ENCODE peak calls at places on chromosomes 4 and X, in eight cellular contexts. One of them, this sample, is unnamed.

GRCh38 chrX:66677430-66677829 is 38.6 kb upstream of the EDA2R start:
- DNase-seq in DMS153: no peak
- DNase-seq in activated CD4-positive, alpha-beta T cell treated with anti-CD3 and anti-CD28 coated beads, Interleukin-2, amount 50 U/mL, for 1 hour: no peak
- DNase-seq in heart right ventricle: no peak
- DNase-seq in NCI-H2081: no peak
- DNase-seq in ELR: peak
- DNase-seq in NCI-H1092 treated with DMSO at 0.1 percent for 48 hours: no peak
- DNase-seq in brain microvascular endothelial cell: peak
- DNase-seq in this sample: no peak

GRCh38 chrX:421646-422325 is 35.1 kb upstream of the PPP2R3B start:
- DNase-seq in DMS153: no peak
- DNase-seq in activated CD4-positive, alpha-beta T cell treated with anti-CD3 and anti-CD28 coated beads, Interleukin-2, amount 50 U/mL, for 1 hour: no peak
- DNase-seq in heart right ventricle: no peak
- DNase-seq in NCI-H2081: no peak
- DNase-seq in ELR: no peak
- DNase-seq in NCI-H1092 treated with DMSO at 0.1 percent for 48 hours: no peak
- DNase-seq in brain microvascular endothelial cell: no peak
- DNase-seq in this sample: no peak

GRCh38 chr4:73443224-73443623 is 7.2 kb downstream of the AFP start:
- DNase-seq in DMS153: no peak
- DNase-seq in activated CD4-positive, alpha-beta T cell treated with anti-CD3 and anti-CD28 coated beads, Interleukin-2, amount 50 U/mL, for 1 hour: no peak
- DNase-seq in heart right ventricle: no peak
- DNase-seq in NCI-H2081: no peak
- DNase-seq in ELR: no peak
- DNase-seq in NCI-H1092 treated with DMSO at 0.1 percent for 48 hours: no peak
- DNase-seq in brain microvascular endothelial cell: no peak
- DNase-seq in this sample: no peak

GRCh38 chr4:109801895-109802319 is at the start of gene CFI:
- DNase-seq in DMS153: no peak
- DNase-seq in activated CD4-positive, alpha-beta T cell treated with anti-CD3 and anti-CD28 coated beads, Interleukin-2, amount 50 U/mL, for 1 hour: no peak
- DNase-seq in heart right ventricle: no peak
- DNase-seq in NCI-H2081: no peak
- DNase-seq in ELR: peak
- DNase-seq in NCI-H1092 treated with DMSO at 0.1 percent for 48 hours: no peak
- DNase-seq in brain microvascular endothelial cell: peak
- DNase-seq in this sample: no peak

GRCh38 chr4:146582864-146583263 is 55.8 kb upstream of the POU4F2 start:
- DNase-seq in DMS153: no peak
- DNase-seq in activated CD4-positive, alpha-beta T cell treated with anti-CD3 and anti-CD28 coated beads, Interleukin-2, amount 50 U/mL, for 1 hour: no peak
- DNase-seq in heart right ventricle: no peak
- DNase-seq in NCI-H2081: no peak
- DNase-seq in ELR: peak
- DNase-seq in NCI-H1092 treated with DMSO at 0.1 percent for 48 hours: no peak
- DNase-seq in brain microvascular endothelial cell: no peak
- DNase-seq in this sample: no peak

GRCh38 chr4:2800691-2801596 is 8.1 kb downstream of the SH3BP2 start:
- DNase-seq in DMS153: no peak
- DNase-seq in activated CD4-positive, alpha-beta T cell treated with anti-CD3 and anti-CD28 coated beads, Interleukin-2, amount 50 U/mL, for 1 hour: no peak
- DNase-seq in heart right ventricle: peak
- DNase-seq in NCI-H2081: no peak
- DNase-seq in ELR: peak
- DNase-seq in NCI-H1092 treated with DMSO at 0.1 percent for 48 hours: peak
- DNase-seq in brain microvascular endothelial cell: no peak
- DNase-seq in this sample: no peak

GRCh38 chrX:134679226-134679625 is 21.0 kb upstream of the PLAC1 start:
- DNase-seq in DMS153: no peak
- DNase-seq in activated CD4-positive, alpha-beta T cell treated with anti-CD3 and anti-CD28 coated beads, Interleukin-2, amount 50 U/mL, for 1 hour: no peak
- DNase-seq in heart right ventricle: no peak
- DNase-seq in NCI-H2081: no peak
- DNase-seq in ELR: no peak
- DNase-seq in NCI-H1092 treated with DMSO at 0.1 percent for 48 hours: no peak
- DNase-seq in brain microvascular endothelial cell: no peak
- DNase-seq in this sample: no peak

GRCh38 chr4:17095771-17096170 is 197.3 kb upstream of the LDB2 start:
- DNase-seq in DMS153: no peak
- DNase-seq in activated CD4-positive, alpha-beta T cell treated with anti-CD3 and anti-CD28 coated beads, Interleukin-2, amount 50 U/mL, for 1 hour: no peak
- DNase-seq in heart right ventricle: no peak
- DNase-seq in NCI-H2081: no peak
- DNase-seq in ELR: no peak
- DNase-seq in NCI-H1092 treated with DMSO at 0.1 percent for 48 hours: no peak
- DNase-seq in brain microvascular endothelial cell: no peak
- DNase-seq in this sample: no peak

GRCh38 chr4:164866817-164867490 is 10.0 kb upstream of the APELA start:
- DNase-seq in DMS153: no peak
- DNase-seq in activated CD4-positive, alpha-beta T cell treated with anti-CD3 and anti-CD28 coated beads, Interleukin-2, amount 50 U/mL, for 1 hour: no peak
- DNase-seq in heart right ventricle: no peak
- DNase-seq in NCI-H2081: no peak
- DNase-seq in ELR: no peak
- DNase-seq in NCI-H1092 treated with DMSO at 0.1 percent for 48 hours: no peak
- DNase-seq in brain microvascular endothelial cell: no peak
- DNase-seq in this sample: peak

GRCh38 chrX:37746268-37746931 is 33.5 kb upstream of the CYBB start:
- DNase-seq in DMS153: no peak
- DNase-seq in activated CD4-positive, alpha-beta T cell treated with anti-CD3 and anti-CD28 coated beads, Interleukin-2, amount 50 U/mL, for 1 hour: no peak
- DNase-seq in heart right ventricle: no peak
- DNase-seq in NCI-H2081: no peak
- DNase-seq in ELR: peak
- DNase-seq in NCI-H1092 treated with DMSO at 0.1 percent for 48 hours: no peak
- DNase-seq in brain microvascular endothelial cell: no peak
- DNase-seq in this sample: no peak

GRCh38 chr4:118816538-118817177 is 19.3 kb downstream of the SEC24D start:
- DNase-seq in DMS153: no peak
- DNase-seq in activated CD4-positive, alpha-beta T cell treated with anti-CD3 and anti-CD28 coated beads, Interleukin-2, amount 50 U/mL, for 1 hour: no peak
- DNase-seq in heart right ventricle: no peak
- DNase-seq in NCI-H2081: no peak
- DNase-seq in ELR: peak
- DNase-seq in NCI-H1092 treated with DMSO at 0.1 percent for 48 hours: no peak
- DNase-seq in brain microvascular endothelial cell: peak
- DNase-seq in this sample: no peak

This sample was measured in HAP-1.